ENCODE peak calls at places on chromosomes 6 and 20, in nine cellular contexts. E is C1 segment of cervical spinal cord; N is effector CD4-positive, alpha-beta T cell; L is HTR-8/SVneo; M is LHCN-M2; W is transverse colon; R is GM12891; F is GOT3; U is kidney glomerular epithelial cell. P is an unnamed sample.

GRCh38 chr6:139597781-139598368 is 223.4 kb upstream of the CITED2 start:
- DNase-seq in E (peak; percentile 7), N (no peak), L (no peak), M (peak; percentile 95), W (peak; percentile 86), R (no peak), F (peak; percentile 28), U (no peak), P (peak; percentile 100)

GRCh38 chr6:159306134-159306537 is 136.9 kb downstream of the FNDC1 start:
- DNase-seq in E (no peak), N (no peak), L (no peak), M (no peak), W (no peak), R (no peak), F (no peak), U (no peak), P (no peak)

GRCh38 chr6:44529506-44529905 is 142.0 kb downstream of the CDC5L start:
- DNase-seq in E (no peak), N (no peak), L (no peak), M (no peak), W (no peak), R (no peak), F (no peak), U (no peak), P (no peak)

GRCh38 chr6:128696651-128697391 is 176.4 kb upstream of the PTPRK start:
- DNase-seq in E (no peak), N (no peak), L (peak; percentile 60), M (peak; percentile 69), W (no peak), R (no peak), F (no peak), U (no peak), P (peak; percentile 63)

GRCh38 chr6:120534954-120535353 is 799.3 kb downstream of the TBC1D32 start:
- DNase-seq in E (no peak), N (no peak), L (no peak), M (no peak), W (no peak), R (no peak), F (no peak), U (no peak), P (no peak)

GRCh38 chr6:37516076-37516919 is 16.6 kb upstream of the CCDC167 start:
- DNase-seq in E (peak; percentile 50), N (peak; percentile 93), L (no peak), M (no peak), W (peak; percentile 56), R (peak; percentile 54), F (no peak), U (no peak), P (no peak)

GRCh38 chr20:36861625-36861874 is 14.4 kb upstream of the TLDC2 start:
- DNase-seq in E (no peak), N (no peak), L (no peak), M (no peak), W (no peak), R (no peak), F (no peak), U (no peak), P (no peak)

GRCh38 chr6:141580988-141581387 is 551.7 kb upstream of the GJE1 start:
- DNase-seq in E (no peak), N (no peak), L (peak; percentile 3), M (peak; percentile 79), W (no peak), R (no peak), F (no peak), U (peak; percentile 77), P (peak; percentile 71)

GRCh38 chr20:63223121-63223825 is 7.3 kb upstream of the YTHDF1 start:
- DNase-seq in E (no peak), N (peak; percentile 43), L (peak; percentile 70), M (peak; percentile 29), W (peak; percentile 36), R (peak; percentile 58), F (no peak), U (no peak), P (peak; percentile 21)

GRCh38 chr6:150229775-150230561 is 87.1 kb downstream of the PPP1R14C start:
- DNase-seq in E (no peak), N (no peak), L (peak; percentile 12), M (no peak), W (no peak), R (no peak), F (no peak), U (peak; percentile 43), P (no peak)

GRCh38 chr20:40606237-40606636 is 82.8 kb downstream of the MAFB start:
- DNase-seq in E (no peak), N (no peak), L (no peak), M (no peak), W (no peak), R (no peak), F (no peak), U (no peak), P (no peak)

GRCh38 chr6:154994881-154995240 is 254 bp upstream of the TIAM2 start:
- DNase-seq in E (no peak), N (no peak), L (no peak), M (no peak), W (no peak), R (no peak), F (no peak), U (no peak), P (no peak)

GRCh38 chr20:4304601-4305000 is 289.2 kb upstream of the RNF24 start:
- DNase-seq in E (no peak), N (no peak), L (no peak), M (no peak), W (no peak), R (no peak), F (no peak), U (no peak), P (no peak)

GRCh38 chr6:146819596-146820320 is 221.0 kb downstream of the ADGB start:
- DNase-seq in E (no peak), N (no peak), L (no peak), M (no peak), W (no peak), R (no peak), F (no peak), U (no peak), P (peak; percentile 57)

GRCh38 chr6:135905604-135906300 is 54.3 kb downstream of the PDE7B start:
- DNase-seq in E (peak; percentile 16), N (no peak), L (no peak), M (no peak), W (no peak), R (no peak), F (no peak), U (no peak), P (no peak)

GRCh38 chr6:15793288-15793687 is 130.5 kb upstream of the DTNBP1 start:
- DNase-seq in E (no peak), N (no peak), L (peak; percentile 74), M (peak; percentile 61), W (no peak), R (no peak), F (no peak), U (peak; percentile 74), P (peak; percentile 10)

GRCh38 chr6:109182590-109182989 is 87.3 kb downstream of the CEP57L1 start:
- DNase-seq in E (no peak), N (no peak), L (no peak), M (peak; percentile 93), W (no peak), R (no peak), F (no peak), U (no peak), P (no peak)

GRCh38 chr6:85346196-85346595 is 103.7 kb upstream of the NT5E start:
- DNase-seq in E (no peak), N (no peak), L (no peak), M (no peak), W (no peak), R (no peak), F (no peak), U (no peak), P (no peak)

GRCh38 chr6:47094351-47094925 is 52.3 kb upstream of the ADGRF1 start:
- DNase-seq in E (no peak), N (no peak), L (no peak), M (no peak), W (peak; percentile 24), R (no peak), F (no peak), U (no peak), P (no peak)

GRCh38 chr20:59055302-59055701 is 12.7 kb upstream of the PRELID3B start:
- DNase-seq in E (no peak), N (no peak), L (no peak), M (no peak), W (no peak), R (no peak), F (no peak), U (no peak), P (peak; percentile 48)

GRCh38 chr6:160960067-160960466 is 31.5 kb upstream of the MAP3K4 start:
- DNase-seq in E (no peak), N (no peak), L (no peak), M (no peak), W (no peak), R (no peak), F (no peak), U (no peak), P (no peak)